ENCODE peak calls at places on chromosomes 16 and 17, in six cellular contexts. A is aorta, T is fibroblast of mammary gland, Q is EH, E is HS-27A, W is bronchial epithelial cell. Z is an unnamed sample.

GRCh38 chr17:32621612-32622312 is 135.0 kb downstream of the CDK5R1 start:
- DNase-seq in T (peak), E (no peak), W (peak), Q (peak), A (no peak), Z (no peak)

GRCh38 chr16:30184430-30185140 is 1.2 kb downstream of the CORO1A start:
- DNase-seq in E (no peak), T (no peak), Q (no peak), W (peak), A (peak), Z (no peak)

GRCh38 chr17:72465191-72466024 is 344.6 kb downstream of the SOX9 start:
- DNase-seq in T (peak), E (peak), Q (peak), A (no peak), W (peak), Z (peak)

GRCh38 chr17:37274432-37274831 is 101.4 kb upstream of the C17orf78 start:
- DNase-seq in A (no peak), T (no peak), E (no peak), Q (peak), W (no peak), Z (no peak)

GRCh38 chr16:4803479-4804243 is 1.2 kb upstream of the ROGDI start:
- DNase-seq in E (no peak), A (no peak), W (no peak), Q (no peak), T (no peak), Z (no peak)

GRCh38 chr17:58632324-58633314 is 59.2 kb downstream of the TEX14 start:
- DNase-seq in W (no peak), T (no peak), A (no peak), E (no peak), Q (no peak), Z (no peak)

GRCh38 chr16:50600582-50601283 is 52.5 kb downstream of the NKD1 start:
- DNase-seq in E (no peak), W (no peak), T (no peak), A (peak), Q (peak), Z (no peak)

GRCh38 chr17:44906010-44906646 is 6.9 kb upstream of the EFTUD2 start:
- DNase-seq in A (peak), E (peak), Q (peak), W (peak), T (peak), Z (no peak)

GRCh38 chr16:82639666-82640336 is 13.0 kb downstream of the CDH13 start:
- DNase-seq in W (peak), Q (peak), A (peak), T (peak), E (peak), Z (no peak)

GRCh38 chr16:16000685-16001084 is 51.3 kb downstream of the ABCC1 start:
- DNase-seq in E (no peak), T (no peak), A (no peak), Q (no peak), W (no peak), Z (no peak)

GRCh38 chr17:28760987-28761562 is 17.3 kb downstream of the TRAF4 start:
- DNase-seq in W (peak), T (peak), E (no peak), Q (peak), A (no peak), Z (no peak)

GRCh38 chr17:17724307-17724921 is 43.2 kb downstream of the RAI1 start:
- DNase-seq in T (no peak), A (no peak), E (no peak), W (no peak), Q (peak), Z (no peak)

GRCh38 chr16:50360033-50360778 is 8.6 kb downstream of the BRD7 start:
- DNase-seq in A (peak), W (peak), Q (peak), T (peak), E (no peak), Z (no peak)

GRCh38 chr16:55204094-55204493 is 119.9 kb upstream of the IRX6 start:
- DNase-seq in A (no peak), W (no peak), E (no peak), Q (no peak), T (no peak), Z (no peak)

GRCh38 chr16:9370071-9370491 is 278.6 kb downstream of the HAPSTR1 start:
- DNase-seq in Q (no peak), A (no peak), T (no peak), E (no peak), W (no peak), Z (no peak)

GRCh38 chr17:49101054-49101534 is 31.5 kb upstream of the B4GALNT2 start:
- DNase-seq in A (no peak), T (no peak), E (no peak), W (peak), Q (peak), Z (no peak)

GRCh38 chr16:27406729-27407128 is 4.8 kb downstream of the IL21R start:
- DNase-seq in W (no peak), E (no peak), Q (no peak), T (no peak), A (no peak), Z (no peak)

GRCh38 chr16:85715169-85716015 is 26.6 kb upstream of the GINS2 start:
- DNase-seq in E (no peak), A (no peak), Q (no peak), W (peak), T (no peak), Z (no peak)

GRCh38 chr17:36888236-36888957 is 48.9 kb upstream of the LHX1 start:
- DNase-seq in T (no peak), A (no peak), W (no peak), E (no peak), Q (no peak), Z (no peak)

GRCh38 chr17:56314026-56314425 is 160.8 kb downstream of the ANKFN1 start:
- DNase-seq in W (no peak), E (no peak), T (peak), Q (no peak), A (no peak), Z (no peak)

GRCh38 chr17:18225121-18225561 is 294 bp upstream of the LLGL1 start:
- DNase-seq in W (peak), Q (peak), A (peak), T (peak), E (peak), Z (peak)

GRCh38 chr17:35081638-35082037 is 18.1 kb upstream of the RFFL start:
- DNase-seq in E (no peak), A (no peak), Q (no peak), W (no peak), T (no peak), Z (no peak)

GRCh38 chr16:23516366-23517137 is 6.3 kb upstream of the GGA2 start:
- DNase-seq in W (no peak), E (no peak), T (no peak), Q (no peak), A (no peak), Z (no peak)

GRCh38 chr17:48497103-48497502 is 33.7 kb downstream of the HOXB1 start:
- DNase-seq in A (no peak), T (peak), E (no peak), W (peak), Q (peak), Z (no peak)

GRCh38 chr16:2518823-2519710 is 1.1 kb upstream of the AMDHD2 start:
- DNase-seq in Q (no peak), A (no peak), W (no peak), T (no peak), E (no peak), Z (no peak)

GRCh38 chr16:85400305-85401205 is 212.6 kb upstream of the GSE1 start:
- DNase-seq in Q (no peak), E (no peak), T (no peak), A (no peak), W (no peak), Z (no peak)

GRCh38 chr17:6701719-6702118 is 11.4 kb downstream of the SLC13A5 start:
- DNase-seq in T (peak), A (peak), W (no peak), Q (peak), E (no peak), Z (no peak)

GRCh38 chr17:36761203-36761945 is 160.0 kb downstream of the MRM1 start:
- DNase-seq in A (peak), T (no peak), E (no peak), Q (no peak), W (no peak), Z (no peak)

Z was measured in retinal pigment epithelial cell.